ENCODE peak calls at places on chromosomes 12 and 14, in four cellular contexts. O is NCI-H1105 treated with DMSO at 0.1 percent for 48 hours, A is GM04504, Z is lower leg skin. C is an unnamed sample.

GRCh38 chr12:47822386-47822785 is 2.7 kb upstream of the HDAC7 start:
- DNase-seq in O (no peak), A (no peak), Z (no peak), C (no peak)

GRCh38 chr12:84463756-84464495 is 448.7 kb downstream of the SLC6A15 start:
- DNase-seq in O (no peak), A (peak), Z (no peak), C (no peak)

GRCh38 chr14:71143391-71144290 is 236.4 kb downstream of the PCNX1 start:
- DNase-seq in O (no peak), Z (peak), A (no peak), C (no peak)

GRCh38 chr14:57066887-57067513 is 201.7 kb downstream of the EXOC5 start:
- DNase-seq in O (no peak), Z (no peak), A (no peak), C (peak)

GRCh38 chr12:109307051-109307450 is 2.0 kb downstream of the FOXN4 start:
- DNase-seq in Z (peak), A (no peak), O (no peak), C (no peak)

GRCh38 chr14:24156840-24157239 is 4.2 kb upstream of the IRF9 start:
- DNase-seq in Z (no peak), O (no peak), A (no peak), C (no peak)

GRCh38 chr12:124369901-124370378 is 75.0 kb downstream of the RFLNA start:
- DNase-seq in O (no peak), Z (no peak), A (no peak), C (no peak)

GRCh38 chr12:112340983-112341840 is 41.0 kb downstream of the HECTD4 start:
- DNase-seq in A (no peak), O (peak), Z (no peak), C (no peak)

GRCh38 chr14:101791919-101792572 is 30.5 kb downstream of the PPP2R5C start:
- DNase-seq in A (peak), Z (no peak), O (no peak), C (no peak)

GRCh38 chr12:62210422-62210821 is 49.8 kb upstream of the USP15 start:
- DNase-seq in Z (no peak), A (no peak), O (no peak), C (peak)

GRCh38 chr12:113246478-113247122 is 25.3 kb downstream of the TPCN1 start:
- DNase-seq in A (no peak), Z (no peak), O (no peak), C (no peak)

GRCh38 chr12:542290-543113 is 82.8 kb downstream of the B4GALNT3 start:
- DNase-seq in Z (no peak), A (no peak), O (no peak), C (no peak)

GRCh38 chr12:32918890-32919791 is 22.6 kb upstream of the PKP2 start:
- DNase-seq in Z (no peak), O (peak), A (no peak), C (no peak)

GRCh38 chr12:95169368-95169767 is 47.9 kb downstream of the FGD6 start:
- DNase-seq in O (no peak), Z (no peak), A (peak), C (no peak)

GRCh38 chr14:100048786-100049185 is 16.4 kb upstream of the EVL start:
- DNase-seq in O (no peak), A (no peak), Z (no peak), C (no peak)

GRCh38 chr12:131788070-131788469 is 40.1 kb upstream of the MMP17 start:
- DNase-seq in Z (no peak), A (no peak), O (no peak), C (no peak)

GRCh38 chr14:32933943-32934890 is 4.5 kb upstream of the NPAS3 start:
- DNase-seq in A (no peak), O (peak), Z (no peak), C (no peak)

GRCh38 chr12:84995646-84996045 is 40.4 kb downstream of the TSPAN19 start:
- DNase-seq in A (no peak), O (no peak), Z (no peak), C (no peak)

GRCh38 chr12:65113621-65114035 is 7.5 kb downstream of the WIF1 start:
- DNase-seq in O (no peak), Z (no peak), A (no peak), C (no peak)

GRCh38 chr14:68417007-68417659 is 375.7 kb downstream of the ZFP36L1 start:
- DNase-seq in O (no peak), A (no peak), Z (no peak), C (no peak)

GRCh38 chr12:27779416-27779815 is 617 bp upstream of the KLHL42 start:
- DNase-seq in A (no peak), Z (peak), O (peak), C (peak)

GRCh38 chr12:84701966-84702365 is 210.6 kb downstream of the SLC6A15 start:
- DNase-seq in A (no peak), Z (no peak), O (no peak), C (no peak)

GRCh38 chr12:79555006-79555925 is 135.5 kb downstream of the PAWR start:
- DNase-seq in O (peak), Z (no peak), A (no peak), C (no peak)

GRCh38 chr14:86777950-86778602 is 1214.9 kb downstream of the GALC start:
- DNase-seq in Z (no peak), A (peak), O (no peak), C (no peak)

GRCh38 chr14:94893411-94894160 is 123.7 kb upstream of the GSC start:
- DNase-seq in Z (no peak), O (no peak), A (no peak), C (no peak)

GRCh38 chr12:21615441-21615840 is 10.8 kb upstream of the GYS2 start:
- DNase-seq in A (no peak), O (no peak), Z (no peak), C (no peak)

GRCh38 chr14:70585221-70585620 is 15.2 kb downstream of the MED6 start:
- DNase-seq in Z (no peak), O (peak), A (no peak), C (no peak)

GRCh38 chr14:31294736-31295398 is 87.3 kb upstream of the HECTD1 start:
- DNase-seq in A (no peak), Z (no peak), O (no peak), C (no peak)

GRCh38 chr12:47033081-47033480 is 46.3 kb upstream of the PCED1B start:
- DNase-seq in O (no peak), Z (peak), A (no peak), C (peak)

GRCh38 chr14:51277753-51278415 is 37.8 kb downstream of the TMX1 start:
- DNase-seq in Z (no peak), A (no peak), O (no peak), C (no peak)

GRCh38 chr12:99386907-99387306 is 260.6 kb upstream of the GARIN6 start:
- DNase-seq in A (peak), O (no peak), Z (no peak), C (peak)

GRCh38 chr12:16348435-16349131 is 1.1 kb downstream of the MGST1 start:
- DNase-seq in Z (no peak), O (no peak), A (no peak), C (no peak)

C was measured in NCI-H526.